ENCODE peak calls at places on chromosomes 16 and 17, in four cellular contexts. One of them, this sample, is unnamed. For H3K36me3, the result is how much of the 10 kb centered on the place peaks cover.

GRCh38 chr16:4403133-4403949 is 13.1 kb downstream of the CORO7 start:
- DNase-seq in OCI-LY7: no peak
- DNase-seq in GM23338: no peak
- DNase-seq in mammary epithelial cell: no peak
- DNase-seq in this sample: no peak

GRCh38 chr16:70152578-70153302 is 20.8 kb upstream of the CLEC18C start:
- DNase-seq in mammary epithelial cell: no peak
- DNase-seq in OCI-LY7: no peak
- DNase-seq in GM23338: no peak
- DNase-seq in this sample: no peak

GRCh38 chr17:39852239-39852638 is 11.9 kb downstream of the IKZF3 start:
- DNase-seq in GM23338: no peak
- DNase-seq in OCI-LY7: no peak
- DNase-seq in mammary epithelial cell: no peak
- DNase-seq in this sample: no peak

GRCh38 chr16:6377956-6378355 is 954.7 kb upstream of the RBFOX1 start:
- DNase-seq in OCI-LY7: no peak
- DNase-seq in GM23338: no peak
- DNase-seq in mammary epithelial cell: no peak
- DNase-seq in this sample: no peak

GRCh38 chr16:22684282-22685161 is 129.4 kb upstream of the HS3ST2 start:
- DNase-seq in OCI-LY7: no peak
- DNase-seq in GM23338: no peak
- DNase-seq in mammary epithelial cell: no peak
- DNase-seq in this sample: no peak

GRCh38 chr16:30728904-30729672 is 19.1 kb upstream of the PHKG2 start:
- DNase-seq in OCI-LY7: no peak
- DNase-seq in GM23338: peak
- DNase-seq in mammary epithelial cell: no peak
- DNase-seq in this sample: no peak

GRCh38 chr16:30649725-30650368 is 913 bp upstream of the PRR14 start:
- DNase-seq in mammary epithelial cell: no peak
- DNase-seq in OCI-LY7: no peak
- DNase-seq in GM23338: no peak
- DNase-seq in this sample: no peak

GRCh38 chr17:8960325-8961144 is 5.0 kb downstream of the PIK3R5 start:
- DNase-seq in GM23338: peak
- DNase-seq in mammary epithelial cell: no peak
- DNase-seq in OCI-LY7: no peak
- DNase-seq in this sample: no peak

GRCh38 chr16:3461120-3461519 is 17.6 kb downstream of the NAA60 start:
- DNase-seq in mammary epithelial cell: no peak
- DNase-seq in OCI-LY7: peak
- DNase-seq in GM23338: no peak
- DNase-seq in this sample: no peak

GRCh38 chr17:82752371-82753200 is 721 bp downstream of the TBCD start:
- DNase-seq in OCI-LY7: peak
- DNase-seq in GM23338: peak
- DNase-seq in mammary epithelial cell: peak
- DNase-seq in this sample: no peak

GRCh38 chr17:15431201-15431600 is 36.2 kb downstream of the CDRT4 start:
- DNase-seq in OCI-LY7: no peak
- DNase-seq in GM23338: no peak
- DNase-seq in mammary epithelial cell: no peak
- DNase-seq in this sample: no peak

GRCh38 chr16:85365120-85365519 is 248.0 kb upstream of the GSE1 start:
- DNase-seq in OCI-LY7: no peak
- DNase-seq in GM23338: no peak
- DNase-seq in mammary epithelial cell: peak
- DNase-seq in this sample: no peak

GRCh38 chr17:9244066-9245052 is 223.0 kb downstream of the NTN1 start:
- DNase-seq in GM23338: no peak
- DNase-seq in OCI-LY7: no peak
- DNase-seq in mammary epithelial cell: no peak
- DNase-seq in this sample: peak

GRCh38 chr17:7060165-7060890 is 16.4 kb upstream of the SLC16A11 start:
- DNase-seq in GM23338: no peak
- DNase-seq in OCI-LY7: no peak
- DNase-seq in mammary epithelial cell: peak
- DNase-seq in this sample: peak

GRCh38 chr16:85924675-85925074 is 25.7 kb downstream of the IRF8 start:
- DNase-seq in GM23338: no peak
- DNase-seq in OCI-LY7: no peak
- DNase-seq in mammary epithelial cell: peak
- DNase-seq in this sample: no peak

GRCh38 chr16:84061236-84061830 is 18.7 kb upstream of the SLC38A8 start:
- DNase-seq in mammary epithelial cell: no peak
- DNase-seq in OCI-LY7: no peak
- DNase-seq in GM23338: no peak
- DNase-seq in this sample: no peak

GRCh38 chr17:18004901-18005305 is 32.2 kb downstream of the DRC3 start:
- DNase-seq in mammary epithelial cell: no peak
- DNase-seq in GM23338: peak
- DNase-seq in OCI-LY7: no peak
- DNase-seq in this sample: no peak

GRCh38 chr17:34556951-34557350 is 22.4 kb upstream of the TMEM132E start:
- DNase-seq in OCI-LY7: no peak
- DNase-seq in mammary epithelial cell: no peak
- DNase-seq in GM23338: no peak
- DNase-seq in this sample: no peak

GRCh38 chr16:24151482-24151939 is 104.6 kb upstream of the CACNG3 start:
- DNase-seq in GM23338: peak
- DNase-seq in mammary epithelial cell: no peak
- DNase-seq in OCI-LY7: no peak
- DNase-seq in this sample: no peak

GRCh38 chr16:4339909-4340308 is 11.2 kb downstream of the PAM16 start:
- DNase-seq in OCI-LY7: no peak
- DNase-seq in GM23338: no peak
- DNase-seq in mammary epithelial cell: no peak
- DNase-seq in this sample: no peak

GRCh38 chr16:89491974-89492687 is 1.8 kb upstream of the ANKRD11 start:
- DNase-seq in GM23338: no peak
- DNase-seq in mammary epithelial cell: no peak
- DNase-seq in OCI-LY7: no peak
- DNase-seq in this sample: no peak

GRCh38 chr16:25838724-25839186 is 147.0 kb downstream of the HS3ST4 start:
- DNase-seq in GM23338: peak
- DNase-seq in OCI-LY7: peak
- DNase-seq in mammary epithelial cell: peak
- DNase-seq in this sample: peak

GRCh38 chr17:79073706-79074088 is 927 bp upstream of the ENGASE start:
- DNase-seq in OCI-LY7: no peak
- DNase-seq in GM23338: no peak
- DNase-seq in mammary epithelial cell: no peak
- DNase-seq in this sample: no peak

GRCh38 chr16:80627108-80627507 is 86.3 kb downstream of the DYNLRB2 start:
- DNase-seq in mammary epithelial cell: no peak
- DNase-seq in OCI-LY7: no peak
- DNase-seq in GM23338: no peak
- DNase-seq in this sample: no peak

GRCh38 chr17:50541916-50542688 is 4.9 kb upstream of the SPATA20 start:
- DNase-seq in GM23338: peak
- DNase-seq in mammary epithelial cell: peak
- DNase-seq in OCI-LY7: peak
- DNase-seq in this sample: peak

GRCh38 chr17:41519501-41520224 is 973 bp upstream of the KRT15 start:
- DNase-seq in OCI-LY7: no peak
- DNase-seq in GM23338: no peak
- DNase-seq in mammary epithelial cell: peak
- DNase-seq in this sample: no peak

GRCh38 chr17:64278614-64279013 is 15.6 kb upstream of the TEX2 start:
- DNase-seq in GM23338: no peak
- DNase-seq in mammary epithelial cell: peak
- DNase-seq in OCI-LY7: peak
- DNase-seq in this sample: no peak

GRCh38 chr17:30858556-30859250 is 26.9 kb downstream of the ATAD5 start:
- DNase-seq in OCI-LY7: no peak
- DNase-seq in GM23338: no peak
- DNase-seq in mammary epithelial cell: no peak
- DNase-seq in this sample: no peak

GRCh38 chr17:42647778-42648177 is 11.3 kb upstream of the TUBG2 start:
- DNase-seq in GM23338: no peak
- DNase-seq in OCI-LY7: peak
- DNase-seq in mammary epithelial cell: no peak
- DNase-seq in this sample: no peak

GRCh38 chr16:10663744-10664143 is 31.0 kb downstream of the TEKT5 start:
- DNase-seq in GM23338: no peak
- DNase-seq in mammary epithelial cell: no peak
- DNase-seq in OCI-LY7: no peak
- DNase-seq in this sample: no peak

GRCh38 chr16:2609827-2610470 is 72.1 kb downstream of the PDPK1 start:
- DNase-seq in GM23338: no peak
- DNase-seq in mammary epithelial cell: no peak
- DNase-seq in OCI-LY7: no peak
- DNase-seq in this sample: no peak

GRCh38 chr17:5135726-5136579 is 20.1 kb downstream of the USP6 start:
- DNase-seq in GM23338: no peak
- DNase-seq in OCI-LY7: no peak
- DNase-seq in mammary epithelial cell: no peak
- DNase-seq in this sample: no peak

GRCh38 chr17:14301761-14302401 is 1.0 kb downstream of the HS3ST3B1 start:
- DNase-seq in mammary epithelial cell: peak
- DNase-seq in GM23338: no peak
- DNase-seq in OCI-LY7: peak
- DNase-seq in this sample: peak

GRCh38 chr17:58200024-58200633 is 7.6 kb downstream of the EPX start:
- DNase-seq in mammary epithelial cell: peak
- DNase-seq in OCI-LY7: peak
- DNase-seq in GM23338: peak
- DNase-seq in this sample: peak

GRCh38 chr17:67376892-67377726 is at the start of gene PITPNC1:
- DNase-seq in OCI-LY7: peak
- DNase-seq in GM23338: peak
- DNase-seq in mammary epithelial cell: peak
- DNase-seq in this sample: peak
- TF ChIP-seq CTCF in OCI-LY7: peak
- TF ChIP-seq CTCF in GM23338: no peak
- TF ChIP-seq CTCF in mammary epithelial cell: no peak
- TF ChIP-seq CTCF in this sample: no peak

GRCh38 chr17:557371-557770 is 157.3 kb downstream of the VPS53 start:
- DNase-seq in GM23338: no peak
- DNase-seq in OCI-LY7: no peak
- DNase-seq in mammary epithelial cell: no peak
- DNase-seq in this sample: no peak
- H3K27ac ChIP-seq in GM23338: no peak
- H3K27ac ChIP-seq in OCI-LY7: no peak
- H3K27ac ChIP-seq in mammary epithelial cell: no peak
- H3K27ac ChIP-seq in this sample: peak

GRCh38 chr17:67911038-67911782 is 85.1 kb downstream of the C17orf58 start:
- DNase-seq in OCI-LY7: no peak
- DNase-seq in mammary epithelial cell: no peak
- DNase-seq in GM23338: no peak
- DNase-seq in this sample: no peak

GRCh38 chr17:67912088-67912487 is 84.2 kb downstream of the C17orf58 start:
- DNase-seq in GM23338: no peak
- DNase-seq in OCI-LY7: no peak
- DNase-seq in mammary epithelial cell: no peak
- DNase-seq in this sample: no peak

DNA sequence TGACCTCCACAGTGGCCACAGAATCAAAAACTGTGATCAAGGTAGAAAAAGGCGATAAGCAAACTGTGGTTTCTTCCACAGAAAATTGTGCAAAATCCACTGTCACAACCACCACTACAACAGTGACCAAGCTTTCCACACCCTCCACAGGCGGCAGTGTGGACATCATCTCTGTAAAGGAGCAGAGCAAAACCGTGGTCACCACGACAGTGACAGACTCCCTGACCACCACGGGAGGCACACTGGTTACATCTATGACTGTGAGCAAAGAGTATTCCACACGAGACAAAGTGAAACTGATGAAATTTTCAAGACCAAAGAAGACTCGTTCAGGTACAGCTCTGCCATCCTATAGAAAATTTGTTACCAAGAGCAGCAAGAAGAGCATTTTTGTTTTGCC is 83.6 kb downstream of the C17orf58 start:
- DNase-seq in OCI-LY7: no peak
- DNase-seq in GM23338: no peak
- DNase-seq in mammary epithelial cell: no peak
- DNase-seq in this sample: no peak
- H3K36me3 ChIP-seq in OCI-LY7: half or more
- H3K36me3 ChIP-seq in GM23338: under half
- H3K36me3 ChIP-seq in mammary epithelial cell: under half
- H3K36me3 ChIP-seq in this sample: under half

GRCh38 chr17:46044286-46044928 is 45.4 kb downstream of the STH start:
- DNase-seq in OCI-LY7: peak
- DNase-seq in mammary epithelial cell: peak
- DNase-seq in GM23338: peak
- DNase-seq in this sample: peak
- TF ChIP-seq CTCF in OCI-LY7: peak
- TF ChIP-seq CTCF in mammary epithelial cell: peak
- TF ChIP-seq CTCF in GM23338: peak
- TF ChIP-seq CTCF in this sample: peak

GRCh38 chr17:75843577-75844529 is at the start of gene UNC13D:
- DNase-seq in OCI-LY7: peak
- DNase-seq in GM23338: no peak
- DNase-seq in mammary epithelial cell: peak
- DNase-seq in this sample: no peak

GRCh38 chr17:75844530-75845057 is 390 bp upstream of the UNC13D start:
- DNase-seq in mammary epithelial cell: peak
- DNase-seq in GM23338: no peak
- DNase-seq in OCI-LY7: no peak
- DNase-seq in this sample: no peak

GRCh38 chr17:75842411-75842810 is 1.8 kb downstream of the UNC13D start:
- DNase-seq in OCI-LY7: no peak
- DNase-seq in mammary epithelial cell: no peak
- DNase-seq in GM23338: no peak
- DNase-seq in this sample: no peak

GRCh38 chr17:75845058-75845711 is 981 bp upstream of the UNC13D start:
- DNase-seq in mammary epithelial cell: peak
- DNase-seq in OCI-LY7: peak
- DNase-seq in GM23338: peak
- DNase-seq in this sample: peak

GRCh38 chr17:75842963-75843576 is 1.1 kb downstream of the UNC13D start:
- DNase-seq in GM23338: no peak
- DNase-seq in OCI-LY7: no peak
- DNase-seq in mammary epithelial cell: no peak
- DNase-seq in this sample: no peak
- H3K27ac ChIP-seq in GM23338: no peak
- H3K27ac ChIP-seq in OCI-LY7: no peak
- H3K27ac ChIP-seq in mammary epithelial cell: no peak
- H3K27ac ChIP-seq in this sample: no peak

GRCh38 chr17:29495011-29495410 is 71.8 kb downstream of the ABHD15 start:
- DNase-seq in mammary epithelial cell: peak
- DNase-seq in GM23338: no peak
- DNase-seq in OCI-LY7: no peak
- DNase-seq in this sample: no peak
- H3K36me3 ChIP-seq in mammary epithelial cell: under half
- H3K36me3 ChIP-seq in GM23338: under half
- H3K36me3 ChIP-seq in OCI-LY7: half or more
- H3K36me3 ChIP-seq in this sample: under half

This sample was measured in brain microvascular endothelial cell.